ENCODE peak calls at places on chromosomes 4 and X, in five cellular contexts. One of them, this sample, is unnamed.

GRCh38 chr4:8534129-8534528 is 46.1 kb upstream of the GPR78 start:
- DNase-seq in islet precursor cell: peak
- DNase-seq in pancreas: no peak
- DNase-seq in activated T-helper 1 cell treated with Interleukin-2 at 50 U/mL for 16 hours: no peak
- DNase-seq in HS-5: no peak
- DNase-seq in this sample: peak

GRCh38 chr4:90226734-90227133 is 99.5 kb downstream of the CCSER1 start:
- DNase-seq in islet precursor cell: peak
- DNase-seq in pancreas: no peak
- DNase-seq in activated T-helper 1 cell treated with Interleukin-2 at 50 U/mL for 16 hours: no peak
- DNase-seq in HS-5: peak
- DNase-seq in this sample: no peak

GRCh38 chr4:153079824-153080486 is 124.3 kb upstream of the TRIM2 start:
- DNase-seq in islet precursor cell: no peak
- DNase-seq in pancreas: no peak
- DNase-seq in activated T-helper 1 cell treated with Interleukin-2 at 50 U/mL for 16 hours: no peak
- DNase-seq in HS-5: no peak
- DNase-seq in this sample: no peak

GRCh38 chrX:149487292-149487691 is 17.8 kb downstream of the IDS start:
- DNase-seq in islet precursor cell: no peak
- DNase-seq in pancreas: no peak
- DNase-seq in activated T-helper 1 cell treated with Interleukin-2 at 50 U/mL for 16 hours: no peak
- DNase-seq in HS-5: no peak
- DNase-seq in this sample: no peak

GRCh38 chrX:101260435-101260834 is 30.7 kb downstream of the TAF7L start:
- DNase-seq in islet precursor cell: no peak
- DNase-seq in pancreas: no peak
- DNase-seq in activated T-helper 1 cell treated with Interleukin-2 at 50 U/mL for 16 hours: no peak
- DNase-seq in HS-5: no peak
- DNase-seq in this sample: no peak

GRCh38 chrX:45164995-45165394 is 35.7 kb downstream of the DIPK2B start:
- DNase-seq in islet precursor cell: no peak
- DNase-seq in pancreas: no peak
- DNase-seq in activated T-helper 1 cell treated with Interleukin-2 at 50 U/mL for 16 hours: no peak
- DNase-seq in HS-5: no peak
- DNase-seq in this sample: no peak

GRCh38 chr4:58286335-58286734 is 1176.2 kb upstream of the IGFBP7 start:
- DNase-seq in islet precursor cell: no peak
- DNase-seq in pancreas: no peak
- DNase-seq in activated T-helper 1 cell treated with Interleukin-2 at 50 U/mL for 16 hours: no peak
- DNase-seq in HS-5: no peak
- DNase-seq in this sample: no peak

GRCh38 chr4:8274772-8275241 is 5.3 kb downstream of the HTRA3 start:
- DNase-seq in islet precursor cell: peak
- DNase-seq in pancreas: peak
- DNase-seq in activated T-helper 1 cell treated with Interleukin-2 at 50 U/mL for 16 hours: no peak
- DNase-seq in HS-5: peak
- DNase-seq in this sample: no peak

GRCh38 chrX:130108647-130109428 is 1.5 kb downstream of the ELF4 start:
- DNase-seq in islet precursor cell: no peak
- DNase-seq in pancreas: no peak
- DNase-seq in activated T-helper 1 cell treated with Interleukin-2 at 50 U/mL for 16 hours: no peak
- DNase-seq in HS-5: no peak
- DNase-seq in this sample: no peak

GRCh38 chrX:76148011-76148665 is 24.7 kb upstream of the PBDC1 start:
- DNase-seq in islet precursor cell: no peak
- DNase-seq in pancreas: no peak
- DNase-seq in activated T-helper 1 cell treated with Interleukin-2 at 50 U/mL for 16 hours: no peak
- DNase-seq in HS-5: peak
- DNase-seq in this sample: no peak

GRCh38 chr4:87423313-87424031 is 1.1 kb downstream of the NUDT9 start:
- DNase-seq in islet precursor cell: no peak
- DNase-seq in pancreas: no peak
- DNase-seq in activated T-helper 1 cell treated with Interleukin-2 at 50 U/mL for 16 hours: no peak
- DNase-seq in HS-5: no peak
- DNase-seq in this sample: no peak

GRCh38 chr4:26178874-26179273 is 141.9 kb upstream of the RBPJ start:
- DNase-seq in islet precursor cell: no peak
- DNase-seq in pancreas: no peak
- DNase-seq in activated T-helper 1 cell treated with Interleukin-2 at 50 U/mL for 16 hours: no peak
- DNase-seq in HS-5: no peak
- DNase-seq in this sample: no peak

GRCh38 chrX:7093305-7093704 is 54.2 kb upstream of the STS start:
- DNase-seq in islet precursor cell: no peak
- DNase-seq in pancreas: no peak
- DNase-seq in activated T-helper 1 cell treated with Interleukin-2 at 50 U/mL for 16 hours: no peak
- DNase-seq in HS-5: no peak
- DNase-seq in this sample: no peak